ENCODE peak calls at places on chromosomes 16 and 17, in four cellular contexts. Z is HepG2, W is ovary, T is stomach. U is an unnamed sample.
A peak's percentile ranks its signal among the peaks of the same experiment; 100 is the strongest.

GRCh38 chr16:83652898-83653297 is 154.9 kb upstream of the HSBP1 start:
- DNase-seq in T (no peak), W (no peak), Z (no peak), U (no peak)

GRCh38 chr17:39261286-39261685 is 35.5 kb upstream of the STAC2 start:
- DNase-seq in W (no peak), Z (no peak), T (no peak), U (no peak)

GRCh38 chr17:50149425-50150353 is 788 bp downstream of the PPP1R9B start:
- DNase-seq in T (peak; percentile 77), W (peak; percentile 73), Z (no peak), U (peak; percentile 74)

GRCh38 chr16:88284626-88285513 is 97.9 kb upstream of the ZNF469 start:
- DNase-seq in Z (no peak), T (no peak), W (no peak), U (no peak)

GRCh38 chr16:20291807-20292206 is 35.5 kb downstream of the GP2 start:
- DNase-seq in W (no peak), T (no peak), Z (no peak), U (no peak)

GRCh38 chr17:82110298-82110697 is 12.3 kb upstream of the FASN start:
- DNase-seq in Z (peak; percentile 88), W (no peak), T (no peak), U (no peak)

GRCh38 chr17:2700491-2701141 is 10.9 kb downstream of the CLUH start:
- DNase-seq in W (peak; percentile 33), Z (no peak), T (no peak), U (no peak)

GRCh38 chr17:41654908-41655607 is 30.7 kb upstream of the KRT17 start:
- DNase-seq in T (no peak), W (no peak), Z (no peak), U (no peak)

GRCh38 chr16:11325404-11326083 is 19.7 kb upstream of the RMI2 start:
- DNase-seq in T (no peak), W (no peak), Z (no peak), U (no peak)

GRCh38 chr17:5770556-5771270 is 186.4 kb upstream of the NLRP1 start:
- DNase-seq in T (no peak), Z (no peak), W (no peak), U (no peak)

GRCh38 chr16:58487566-58488351 is 12.2 kb upstream of the NDRG4 start:
- DNase-seq in W (peak; percentile 81), T (peak; percentile 84), Z (peak; percentile 71), U (peak; percentile 79)

GRCh38 chr17:42908872-42909700 is 8.5 kb downstream of the G6PC1 start:
- DNase-seq in W (no peak), Z (no peak), T (no peak), U (no peak)

GRCh38 chr17:65794572-65794971 is 233.1 kb upstream of the AXIN2 start:
- DNase-seq in W (no peak), T (peak; percentile 38), Z (peak; percentile 63), U (no peak)

GRCh38 chr17:71799657-71800056 is 321.2 kb upstream of the SOX9 start:
- DNase-seq in W (no peak), T (no peak), Z (no peak), U (no peak)

GRCh38 chr17:49390548-49391324 is 23.9 kb downstream of the PHB1 start:
- DNase-seq in T (peak; percentile 58), Z (peak; percentile 46), W (no peak), U (peak; percentile 48)

GRCh38 chr17:78000351-78000750 is 41.8 kb downstream of the TNRC6C start:
- DNase-seq in Z (no peak), T (no peak), W (no peak), U (no peak)

GRCh38 chr17:19460695-19461094 is 49.7 kb downstream of the RNF112 start:
- DNase-seq in T (no peak), W (no peak), Z (no peak), U (peak; percentile 22)

GRCh38 chr17:51423421-51424160 is 163.2 kb downstream of the UTP18 start:
- DNase-seq in T (no peak), Z (no peak), W (no peak), U (no peak)

GRCh38 chr16:79623076-79623475 is 22.5 kb upstream of the MAF start:
- DNase-seq in T (no peak), Z (no peak), W (no peak), U (no peak)

GRCh38 chr17:38428150-38428642 is at the start of gene ARHGAP23:
- DNase-seq in Z (no peak), T (peak; percentile 64), W (peak; percentile 80), U (peak; percentile 62)

GRCh38 chr16:27532088-27532810 is 17.5 kb downstream of the GTF3C1 start:
- DNase-seq in T (no peak), W (no peak), Z (no peak), U (no peak)

GRCh38 chr17:43767713-43768059 is 9.1 kb upstream of the SOST start:
- DNase-seq in T (peak; percentile 23), Z (no peak), W (peak; percentile 12), U (no peak)

GRCh38 chr17:39132192-39132600 is 19.2 kb downstream of the PLXDC1 start:
- DNase-seq in W (peak; percentile 71), Z (no peak), T (no peak), U (no peak)

GRCh38 chr17:21425321-21425720 is 49.2 kb downstream of the KCNJ12 start:
- DNase-seq in T (no peak), W (no peak), Z (no peak), U (no peak)

GRCh38 chr17:34883106-34884000 is 77.9 kb downstream of the CCT6B start:
- DNase-seq in Z (no peak), T (no peak), W (no peak), U (no peak)

GRCh38 chr17:71252446-71252845 is 868.4 kb upstream of the SOX9 start:
- DNase-seq in W (no peak), T (no peak), Z (no peak), U (no peak)

DNA sequence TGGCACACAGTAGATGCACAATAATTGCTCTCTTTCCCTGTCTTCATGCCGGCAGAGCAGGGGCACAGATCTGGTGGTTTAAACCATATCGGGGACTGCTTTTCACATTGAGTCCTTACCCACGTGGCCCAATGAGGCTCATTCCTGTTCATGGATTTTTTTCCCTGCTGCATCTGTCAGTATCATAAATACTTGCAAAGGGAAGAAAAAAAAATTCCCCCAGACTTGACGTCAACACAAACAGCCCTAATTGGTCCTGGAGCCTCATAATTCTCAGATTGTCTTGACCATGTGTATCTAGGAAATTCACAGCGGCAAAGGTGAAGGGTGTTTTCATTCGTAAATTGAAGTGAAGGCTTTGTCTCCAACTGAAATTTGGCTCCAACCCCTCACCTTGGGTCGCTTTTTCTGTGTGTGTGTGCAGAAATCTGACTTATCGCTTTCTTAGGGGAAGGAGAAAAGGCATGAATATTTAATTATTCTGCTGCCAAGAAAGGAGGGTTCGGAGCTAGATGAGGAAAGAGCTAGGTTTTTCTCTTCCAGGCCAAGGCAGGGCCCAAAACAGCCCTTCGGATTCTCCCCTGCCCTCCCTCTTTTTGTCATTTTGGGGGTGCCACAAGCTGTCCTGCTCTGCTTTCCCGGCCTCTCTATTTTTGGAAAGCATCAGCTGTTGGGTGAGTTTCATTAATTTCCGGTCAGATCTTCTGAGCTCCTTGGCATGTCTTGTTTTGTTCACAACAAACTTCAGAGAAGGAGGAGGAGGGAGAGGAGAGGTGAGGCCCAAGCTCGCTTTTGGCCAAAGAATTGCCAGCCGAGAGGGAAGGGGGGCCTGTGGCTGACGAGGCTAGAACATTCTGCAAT is 17.8 kb upstream of the CIBAR2 start:
- DNase-seq in T (no peak), W (peak; percentile 72), Z (no peak), U (no peak)
- H3K27ac ChIP-seq in T (peak overlapping the region; percentile 82), W (peak overlapping the region; percentile 74), Z (no peak overlapping the region), U (peak overlapping the region; percentile 81)

GRCh38 chr17:75454193-75454592 is 2.2 kb upstream of the TMEM94 start:
- DNase-seq in Z (no peak), T (no peak), W (no peak), U (no peak)

GRCh38 chr17:75450270-75450669 is 6.2 kb upstream of the TMEM94 start:
- DNase-seq in W (no peak), T (no peak), Z (no peak), U (no peak)

GRCh38 chr17:75442168-75443103 is 14.0 kb upstream of the TMEM94 start:
- DNase-seq in Z (peak; percentile 40), W (no peak), T (no peak), U (no peak)

DNA sequence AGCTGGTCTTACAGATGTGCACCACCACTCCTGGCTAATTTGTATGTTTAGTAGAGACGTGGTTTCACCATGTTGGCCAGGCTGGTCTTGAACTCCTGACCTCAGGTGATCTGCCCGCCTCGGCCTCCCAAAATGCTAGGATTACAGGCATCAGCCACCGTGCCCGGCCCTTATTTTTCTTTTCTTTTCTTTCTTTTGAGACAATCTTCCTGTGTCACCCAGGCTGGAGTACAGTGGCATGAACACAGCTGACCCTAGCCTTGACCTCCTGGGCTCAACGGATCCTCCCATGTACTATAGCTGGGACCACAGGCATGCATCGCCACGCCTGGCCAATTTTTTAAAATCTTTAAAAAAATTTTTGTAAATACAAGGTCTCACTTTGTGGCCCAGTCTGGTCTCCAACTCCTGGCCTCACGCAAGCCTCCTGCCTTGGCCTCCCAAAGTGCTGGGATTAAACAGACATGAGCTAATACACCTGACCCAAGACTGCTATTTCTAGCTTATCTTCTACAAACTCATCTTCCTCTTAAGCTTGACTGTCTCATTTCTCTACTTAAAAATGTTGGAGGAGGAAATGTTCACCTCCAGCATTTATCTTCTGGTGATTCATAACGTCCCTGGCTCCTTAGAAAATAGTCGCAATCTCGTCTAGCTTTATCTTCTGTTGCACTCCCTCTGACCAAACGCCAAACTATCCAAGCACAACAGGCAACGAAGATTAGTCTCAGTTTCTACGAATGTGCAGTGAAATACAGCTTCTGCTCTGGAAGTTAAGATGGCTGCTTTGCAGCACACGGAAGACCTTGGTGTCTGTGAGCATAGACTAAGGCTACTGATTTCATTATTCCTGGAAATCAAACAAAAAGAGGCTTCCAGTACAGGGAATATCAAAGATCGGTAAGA is 8.2 kb upstream of the TMEM94 start:
- DNase-seq in Z (peak; percentile 50), T (no peak), W (no peak), U (no peak)
- TF ChIP-seq EP300 in Z (no peak), T (no peak), W (no peak), U (no peak)

GRCh38 chr16:70508752-70509151 is 14.6 kb downstream of the COG4 start:
- DNase-seq in T (no peak), Z (no peak), W (no peak), U (no peak)

GRCh38 chr16:70511833-70512232 is 11.5 kb downstream of the COG4 start:
- DNase-seq in T (no peak), W (no peak), Z (no peak), U (no peak)

GRCh38 chr16:70512456-70512855 is 10.9 kb downstream of the COG4 start:
- DNase-seq in W (no peak), Z (no peak), T (no peak), U (no peak)

GRCh38 chr16:70510216-70510615 is 13.1 kb downstream of the COG4 start:
- DNase-seq in T (no peak), Z (no peak), W (no peak), U (no peak)
- H3K36me3 ChIP-seq in T (peaks cover 67% of the 10 kb centered on the region), Z (peaks cover 71% of the 10 kb centered on the region), W (no peaks in the 10 kb centered on the region), U (peaks cover 60% of the 10 kb centered on the region)

DNA sequence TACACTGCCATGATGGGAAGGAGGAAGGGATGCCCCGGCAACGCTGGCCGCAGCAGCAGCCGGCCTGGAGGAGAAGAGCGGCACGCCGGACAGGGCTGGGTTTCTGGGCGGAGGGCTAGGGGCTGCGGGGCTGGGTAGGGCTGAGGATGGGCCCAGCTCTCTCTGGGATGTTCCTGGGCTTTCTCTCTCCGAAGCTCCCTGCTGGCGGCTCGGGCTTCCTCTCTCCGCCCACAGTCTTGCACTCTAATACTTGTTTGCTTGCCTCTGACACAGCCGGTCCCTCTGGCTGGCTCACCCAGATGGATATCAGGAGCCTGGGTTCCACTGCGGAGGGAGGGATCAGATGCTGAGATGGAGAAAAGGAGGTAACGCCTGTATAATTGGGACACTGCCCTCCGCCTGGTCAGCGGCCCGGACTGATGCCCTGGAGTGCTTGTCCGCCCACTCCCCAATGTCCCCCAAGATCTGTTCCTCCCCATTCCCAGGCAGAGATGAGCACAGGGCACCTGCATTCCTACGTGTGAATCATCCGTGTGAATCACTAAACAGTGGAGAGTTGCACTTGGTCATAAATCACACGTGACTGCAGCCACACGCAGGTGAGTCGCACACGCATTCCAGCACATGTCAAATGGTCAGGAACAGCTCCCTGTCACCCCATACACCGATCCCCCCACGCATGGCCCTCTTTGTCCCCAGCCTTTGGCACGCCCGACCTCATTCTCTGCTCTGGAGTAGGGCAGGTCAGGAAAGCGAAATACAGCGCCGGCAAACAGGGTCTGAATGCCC is at the start of gene ALOXE3:
- DNase-seq in W (peak; percentile 56), Z (peak; percentile 49), T (peak; percentile 58), U (peak; percentile 55)
- H3K27ac ChIP-seq in W (peak within 1 kb of the TSS; percentile 69), Z (peak within 1 kb of the TSS; percentile 10), T (peak within 1 kb of the TSS; percentile 66), U (peak within 1 kb of the TSS; percentile 88)

U was measured in transverse colon.